ENCODE peak calls at places on chromosome 9, in four cellular contexts. U, O, L and K are unnamed samples.

GRCh38 chr9:18184034-18184800 is 289.7 kb upstream of the ADAMTSL1 start:
- DNase-seq in U (no peak), L (no peak), O (peak), K (no peak)

GRCh38 chr9:73348485-73348884 is 196.8 kb downstream of the ANXA1 start:
- DNase-seq in L (no peak), O (no peak), U (no peak), K (no peak)

GRCh38 chr9:95024097-95024671 is 293.3 kb downstream of the FANCC start:
- DNase-seq in L (no peak), O (peak), U (peak), K (no peak)

GRCh38 chr9:12859704-12860251 is 85.0 kb downstream of the LURAP1L start:
- DNase-seq in U (no peak), O (no peak), L (peak), K (no peak)

GRCh38 chr9:124875501-124875900 is 13.6 kb downstream of the ARPC5L start:
- DNase-seq in U (no peak), L (no peak), O (no peak), K (no peak)

GRCh38 chr9:70413427-70413797 is 1.0 kb downstream of the KLF9 start:
- DNase-seq in L (no peak), O (no peak), U (no peak), K (peak)

GRCh38 chr9:109426621-109427402 is 71.3 kb downstream of the PTPN3 start:
- DNase-seq in O (no peak), U (no peak), L (no peak), K (no peak)

GRCh38 chr9:135701067-135701967 is 668 bp upstream of the KCNT1 start:
- DNase-seq in U (no peak), L (no peak), O (no peak), K (no peak)

GRCh38 chr9:131566158-131566557 is 20.8 kb downstream of the PRRT1B start:
- DNase-seq in O (no peak), U (no peak), L (no peak), K (no peak)

GRCh38 chr9:14487547-14488185 is 173.7 kb upstream of the NFIB start:
- DNase-seq in U (no peak), L (no peak), O (no peak), K (no peak)

GRCh38 chr9:114515528-114515927 is 10.3 kb upstream of the WHRN start:
- DNase-seq in O (no peak), U (no peak), L (no peak), K (no peak)

GRCh38 chr9:95226921-95227320 is 90.6 kb downstream of the FANCC start:
- DNase-seq in L (no peak), O (no peak), U (no peak), K (no peak)

GRCh38 chr9:101536938-101537337 is 3.3 kb downstream of the RNF20 start:
- DNase-seq in L (no peak), O (no peak), U (no peak), K (no peak)

GRCh38 chr9:37752646-37753488 is 738 bp upstream of the TRMT10B start:
- DNase-seq in L (no peak), U (no peak), O (no peak), K (no peak)

GRCh38 chr9:69675563-69675962 is 3.4 kb upstream of the APBA1 start:
- DNase-seq in O (no peak), L (no peak), U (no peak), K (no peak)

GRCh38 chr9:134469041-134469875 is 143.0 kb downstream of the RXRA start:
- DNase-seq in L (no peak), U (no peak), O (no peak), K (no peak)

GRCh38 chr9:105088499-105088898 is 156.0 kb upstream of the SLC44A1 start:
- DNase-seq in L (no peak), O (no peak), U (no peak), K (no peak)

GRCh38 chr9:133315997-133316396 is 20.0 kb downstream of the SURF6 start:
- DNase-seq in U (no peak), L (no peak), O (no peak), K (no peak)

GRCh38 chr9:438066-438465 is 223.4 kb downstream of the DOCK8 start:
- DNase-seq in U (no peak), O (no peak), L (no peak), K (no peak)

GRCh38 chr9:111106202-111106601 is 67.9 kb upstream of the LPAR1 start:
- DNase-seq in L (no peak), U (no peak), O (no peak), K (no peak)

GRCh38 chr9:90974007-90974406 is 172.4 kb downstream of the SYK start:
- DNase-seq in L (no peak), U (no peak), O (no peak), K (no peak)
- H3K27ac ChIP-seq in L (no peak), U (no peak), O (no peak), K (peak)

GRCh38 chr9:126806336-126806735 is 1.5 kb downstream of the ZBTB43 start:
- DNase-seq in U (no peak), O (no peak), L (no peak), K (no peak)
- H3K27ac ChIP-seq in U (peak), O (peak), L (peak), K (no peak)

GRCh38 chr9:93031629-93032431 is 26.7 kb upstream of the SUSD3 start:
- DNase-seq in L (no peak), O (no peak), U (no peak), K (no peak)
- H3K27ac ChIP-seq in L (no peak), O (no peak), U (no peak), K (no peak)

DNA sequence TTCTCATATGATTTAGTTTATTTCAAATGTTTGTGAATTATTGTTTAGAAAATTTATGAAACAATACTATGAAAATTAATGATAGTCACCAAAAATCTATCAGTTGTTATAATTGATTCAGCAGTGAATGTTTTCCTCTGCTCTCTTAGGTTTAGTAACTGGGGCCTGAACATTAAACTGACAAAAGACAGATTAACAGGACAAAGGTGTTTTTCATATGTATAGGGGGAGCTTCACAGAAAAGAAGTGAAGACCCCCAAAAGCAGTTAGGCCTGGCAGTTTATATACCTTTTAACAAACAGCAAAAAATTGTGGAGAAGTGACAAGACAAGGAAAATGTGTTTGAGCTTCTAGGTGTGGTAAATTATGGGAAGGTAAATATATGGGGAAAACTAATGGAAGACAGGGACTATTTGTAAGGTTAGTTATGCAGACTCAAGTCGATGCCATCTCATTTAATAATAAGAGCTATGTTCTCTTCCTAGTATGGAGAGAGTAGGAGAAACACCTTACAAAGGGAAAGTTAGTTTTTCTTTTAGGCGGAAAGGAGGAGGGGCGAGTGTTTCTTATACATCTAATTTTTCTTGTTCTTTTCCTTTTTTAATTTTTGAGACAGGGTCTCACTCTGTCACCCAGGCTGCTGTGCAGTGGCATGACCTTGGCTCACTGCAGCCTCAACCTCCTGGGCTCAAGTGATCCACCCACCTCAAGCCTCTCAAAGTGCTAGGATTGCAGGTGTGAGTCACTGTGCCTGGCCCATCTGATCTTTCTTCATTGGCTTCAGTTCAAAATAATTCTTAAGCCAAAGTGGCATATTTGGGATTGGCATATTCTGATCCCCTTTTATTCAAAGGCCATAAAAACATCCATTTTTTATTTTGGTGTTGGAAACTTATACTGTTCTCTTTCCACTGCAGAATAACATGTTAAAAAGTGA is 77.8 kb downstream of the C9orf153 start:
- DNase-seq in L (no peak), O (no peak), U (no peak), K (no peak)
- H3K27ac ChIP-seq in L (no peak), O (no peak), U (no peak), K (no peak)

GRCh38 chr9:100227636-100228035 is 125.1 kb downstream of the TEX10 start:
- DNase-seq in L (no peak), O (no peak), U (no peak), K (no peak)
- H3K27ac ChIP-seq in L (no peak), O (no peak), U (no peak), K (no peak)

GRCh38 chr9:108134501-108135128 is 645.0 kb upstream of the KLF4 start:
- DNase-seq in O (peak), L (no peak), U (no peak), K (no peak)
- H3K27ac ChIP-seq in O (peak), L (no peak), U (no peak), K (no peak)